ENCODE peak calls at places on chromosomes 1 and 21, in ten cellular contexts. J is psoas muscle; I is HuH-7.5; C is adrenal gland; A is nucleus accumbens; R is astrocyte of the hippocampus; D is stromal cell of bone marrow; G is cerebellar cortex; S is stimulated activated CD8-positive, alpha-beta memory T cell treated with anti-CD3 and anti-CD28 coated beads, Interleukin-4, amount 100 ng/mL, for 1 hour; P is activated T-cell treated with anti-CD3 and anti-CD28 coated beads, Interleukin-2, amount 50 U/mL, for 48 hours. F is an unnamed sample.

GRCh38 chr1:2255420-2256369 is 27.6 kb downstream of the SKI start:
- DNase-seq in G (peak), R (no peak), A (no peak), P (peak), I (no peak), C (peak), D (peak), S (peak), J (no peak), F (peak)

GRCh38 chr1:203408485-203409229 is 57.7 kb upstream of the FMOD start:
- DNase-seq in R (peak), A (peak), D (peak), S (no peak), I (no peak), P (no peak), J (peak), C (peak), G (peak), F (peak)

GRCh38 chr1:205259361-205259832 is 31.7 kb downstream of the TMCC2 start:
- DNase-seq in R (no peak), S (no peak), A (no peak), C (no peak), G (no peak), P (no peak), J (peak), D (no peak), I (no peak), F (no peak)

GRCh38 chr1:87240661-87241285 is 87.9 kb upstream of the LMO4 start:
- DNase-seq in C (no peak), I (no peak), P (no peak), G (peak), D (no peak), J (no peak), S (no peak), R (peak), A (peak), F (no peak)

GRCh38 chr1:208988811-208989222 is 594.7 kb upstream of the CAMK1G start:
- DNase-seq in A (no peak), I (no peak), D (peak), S (no peak), J (no peak), P (peak), C (peak), G (no peak), R (peak), F (no peak)

GRCh38 chr1:86499987-86500593 is 31.4 kb downstream of the CLCA1 start:
- DNase-seq in P (no peak), G (no peak), D (no peak), I (no peak), C (no peak), J (no peak), S (no peak), R (peak), A (no peak), F (no peak)

GRCh38 chr1:101174722-101175121 is 62.1 kb upstream of the S1PR1 start:
- DNase-seq in D (no peak), I (no peak), R (peak), J (no peak), C (no peak), A (no peak), S (no peak), P (no peak), G (no peak), F (no peak)

GRCh38 chr1:166813508-166814223 is 25.6 kb upstream of the POGK start:
- DNase-seq in I (no peak), P (no peak), G (no peak), D (no peak), S (no peak), J (no peak), R (no peak), A (no peak), C (no peak), F (no peak)

GRCh38 chr1:40267767-40268187 is 9.7 kb downstream of the ZMPSTE24 start:
- DNase-seq in S (no peak), R (peak), J (no peak), G (no peak), C (peak), I (no peak), D (peak), A (no peak), P (no peak), F (no peak)

GRCh38 chr1:176515310-176515709 is 52.3 kb downstream of the PAPPA2 start:
- DNase-seq in G (peak), D (no peak), C (peak), J (no peak), P (no peak), S (no peak), R (peak), I (no peak), A (no peak), F (no peak)

GRCh38 chr21:42066521-42066920 is 4.6 kb upstream of the UMODL1 start:
- DNase-seq in J (no peak), I (no peak), A (no peak), C (no peak), P (no peak), G (no peak), R (no peak), D (no peak), S (no peak), F (no peak)

GRCh38 chr21:31397515-31397926 is 53.5 kb upstream of the TIAM1 start:
- DNase-seq in A (peak), J (no peak), P (no peak), R (no peak), G (peak), C (no peak), D (no peak), S (no peak), I (no peak), F (no peak)

F was measured in ascending aorta.